ENCODE peak calls at places on chromosome 15, in four cellular contexts. One of them, this sample, is unnamed.

GRCh38 chr15:57595011-57595866 is 3.5 kb downstream of the MYZAP start:
- DNase-seq in IMR-90: no peak
- DNase-seq in naive thymus-derived CD4-positive, alpha-beta T cell: no peak
- DNase-seq in uterus: no peak
- DNase-seq in this sample: no peak

GRCh38 chr15:64586974-64587373 is 126.6 kb downstream of the ZNF609 start:
- DNase-seq in naive thymus-derived CD4-positive, alpha-beta T cell: no peak
- DNase-seq in IMR-90: no peak
- DNase-seq in uterus: no peak
- DNase-seq in this sample: no peak

GRCh38 chr15:25693321-25694237 is 169.5 kb downstream of the ATP10A start:
- DNase-seq in IMR-90: peak; percentile 24
- DNase-seq in uterus: no peak
- DNase-seq in naive thymus-derived CD4-positive, alpha-beta T cell: no peak
- DNase-seq in this sample: peak; percentile 43

GRCh38 chr15:40633178-40633577 is 39.1 kb downstream of the KNL1 start:
- DNase-seq in naive thymus-derived CD4-positive, alpha-beta T cell: no peak
- DNase-seq in IMR-90: peak; percentile 64
- DNase-seq in uterus: no peak
- DNase-seq in this sample: peak; percentile 61

GRCh38 chr15:84949043-84949442 is 32.6 kb upstream of the PDE8A start:
- DNase-seq in uterus: no peak
- DNase-seq in naive thymus-derived CD4-positive, alpha-beta T cell: no peak
- DNase-seq in IMR-90: peak; percentile 71
- DNase-seq in this sample: no peak

GRCh38 chr15:58932791-58933310 is 628 bp downstream of the SLTM start:
- DNase-seq in uterus: no peak
- DNase-seq in IMR-90: no peak
- DNase-seq in naive thymus-derived CD4-positive, alpha-beta T cell: no peak
- DNase-seq in this sample: no peak

GRCh38 chr15:55357774-55358173 is 38.8 kb downstream of the PIGB start:
- DNase-seq in IMR-90: peak; percentile 82
- DNase-seq in naive thymus-derived CD4-positive, alpha-beta T cell: no peak
- DNase-seq in uterus: no peak
- DNase-seq in this sample: no peak

GRCh38 chr15:99437315-99438221 is 128.2 kb upstream of the MEF2A start:
- DNase-seq in naive thymus-derived CD4-positive, alpha-beta T cell: no peak
- DNase-seq in uterus: no peak
- DNase-seq in IMR-90: no peak
- DNase-seq in this sample: no peak

GRCh38 chr15:89328398-89329254 is 6.0 kb downstream of the POLG start:
- DNase-seq in naive thymus-derived CD4-positive, alpha-beta T cell: no peak
- DNase-seq in uterus: no peak
- DNase-seq in IMR-90: no peak
- DNase-seq in this sample: no peak

GRCh38 chr15:70504305-70504951 is 258.9 kb downstream of the UACA start:
- DNase-seq in naive thymus-derived CD4-positive, alpha-beta T cell: no peak
- DNase-seq in uterus: peak; percentile 41
- DNase-seq in IMR-90: peak; percentile 55
- DNase-seq in this sample: peak; percentile 63

GRCh38 chr15:78676424-78677110 is 35.6 kb upstream of the CHRNB4 start:
- DNase-seq in uterus: no peak
- DNase-seq in naive thymus-derived CD4-positive, alpha-beta T cell: no peak
- DNase-seq in IMR-90: no peak
- DNase-seq in this sample: no peak

GRCh38 chr15:64536244-64536836 is 76.0 kb downstream of the ZNF609 start:
- DNase-seq in naive thymus-derived CD4-positive, alpha-beta T cell: no peak
- DNase-seq in uterus: no peak
- DNase-seq in IMR-90: peak; percentile 92
- DNase-seq in this sample: peak; percentile 72

GRCh38 chr15:33048255-33048654 is 146.3 kb downstream of the FMN1 start:
- DNase-seq in IMR-90: no peak
- DNase-seq in naive thymus-derived CD4-positive, alpha-beta T cell: no peak
- DNase-seq in uterus: no peak
- DNase-seq in this sample: no peak

GRCh38 chr15:87827126-87827525 is 429.4 kb downstream of the NTRK3 start:
- DNase-seq in IMR-90: peak; percentile 63
- DNase-seq in naive thymus-derived CD4-positive, alpha-beta T cell: no peak
- DNase-seq in uterus: no peak
- DNase-seq in this sample: no peak

GRCh38 chr15:40925863-40926658 is 3.1 kb upstream of the DLL4 start:
- DNase-seq in naive thymus-derived CD4-positive, alpha-beta T cell: no peak
- DNase-seq in IMR-90: no peak
- DNase-seq in uterus: no peak
- DNase-seq in this sample: no peak

GRCh38 chr15:66650433-66650832 is 51.6 kb upstream of the SMAD6 start:
- DNase-seq in naive thymus-derived CD4-positive, alpha-beta T cell: no peak
- DNase-seq in IMR-90: no peak
- DNase-seq in uterus: peak; percentile 33
- DNase-seq in this sample: no peak

GRCh38 chr15:91302588-91303439 is 202.8 kb downstream of the SV2B start:
- DNase-seq in uterus: peak; percentile 34
- DNase-seq in IMR-90: peak; percentile 63
- DNase-seq in naive thymus-derived CD4-positive, alpha-beta T cell: peak; percentile 32
- DNase-seq in this sample: no peak
- H3K27me3 ChIP-seq in uterus: no peaks in the 10 kb centered on the region
- H3K27me3 ChIP-seq in IMR-90: peaks cover 25% of the 10 kb centered on the region
- H3K27me3 ChIP-seq in naive thymus-derived CD4-positive, alpha-beta T cell: no peaks in the 10 kb centered on the region
- H3K27me3 ChIP-seq in this sample: peaks cover 26% of the 10 kb centered on the region

DNA sequence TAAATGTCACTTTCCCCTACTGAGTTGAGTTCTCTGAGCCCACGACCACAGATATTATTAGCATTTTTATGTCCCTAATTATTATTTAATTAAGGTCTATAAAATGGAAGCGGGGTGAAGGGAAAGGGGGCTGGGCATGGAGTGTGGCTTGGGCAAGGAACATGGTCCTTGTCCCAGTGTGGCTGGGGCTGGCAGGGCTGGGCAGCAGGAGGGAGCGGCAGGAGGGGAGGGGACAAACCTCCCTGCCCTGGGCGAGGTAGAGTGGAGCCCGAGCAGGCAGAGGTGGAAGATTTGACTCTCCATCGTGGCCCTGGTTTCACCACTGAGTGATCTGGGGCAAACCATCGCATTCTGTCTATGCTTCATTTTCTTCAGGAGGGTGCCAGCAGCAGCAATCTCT is 402.9 kb upstream of the C2CD4B start:
- DNase-seq in naive thymus-derived CD4-positive, alpha-beta T cell: no peak
- DNase-seq in IMR-90: no peak
- DNase-seq in uterus: no peak
- DNase-seq in this sample: no peak
- H3K4me1 ChIP-seq in naive thymus-derived CD4-positive, alpha-beta T cell: no peaks in the 10 kb centered on the region
- H3K4me1 ChIP-seq in IMR-90: peaks cover 14% of the 10 kb centered on the region
- H3K4me1 ChIP-seq in uterus: no peaks in the 10 kb centered on the region
- H3K4me1 ChIP-seq in this sample: peaks cover 22% of the 10 kb centered on the region

GRCh38 chr15:51303462-51303861 is 34.9 kb downstream of the CYP19A1 start:
- DNase-seq in IMR-90: no peak
- DNase-seq in uterus: no peak
- DNase-seq in naive thymus-derived CD4-positive, alpha-beta T cell: no peak
- DNase-seq in this sample: no peak
- H3K27me3 ChIP-seq in IMR-90: peaks cover 43% of the 10 kb centered on the region
- H3K27me3 ChIP-seq in uterus: no peaks in the 10 kb centered on the region
- H3K27me3 ChIP-seq in naive thymus-derived CD4-positive, alpha-beta T cell: no peaks in the 10 kb centered on the region
- H3K27me3 ChIP-seq in this sample: no peaks in the 10 kb centered on the region

DNA sequence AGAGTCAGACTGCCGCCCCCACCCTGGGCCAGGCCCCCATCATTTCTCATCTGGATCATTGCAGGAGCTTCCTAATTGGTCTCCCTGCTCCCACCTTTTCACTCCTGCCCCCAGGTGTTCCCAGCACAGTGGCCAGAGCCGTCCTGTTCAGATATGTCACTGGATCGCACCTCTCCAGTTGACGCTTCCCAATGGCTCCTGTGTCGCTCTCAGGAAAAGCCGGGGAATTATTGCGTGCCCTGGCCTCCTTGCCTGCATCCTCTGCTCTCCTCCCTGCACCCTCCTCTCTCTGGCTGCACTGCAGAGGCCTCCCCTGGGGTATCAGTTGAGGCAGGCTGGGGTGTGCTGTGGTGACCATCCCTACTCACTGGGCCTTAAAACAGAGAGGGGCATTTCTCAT is 25.5 kb upstream of the CYP11A1 start:
- DNase-seq in IMR-90: no peak
- DNase-seq in uterus: no peak
- DNase-seq in naive thymus-derived CD4-positive, alpha-beta T cell: no peak
- DNase-seq in this sample: no peak
- H3K4me1 ChIP-seq in IMR-90: peaks cover 33% of the 10 kb centered on the region
- H3K4me1 ChIP-seq in uterus: no peaks in the 10 kb centered on the region
- H3K4me1 ChIP-seq in naive thymus-derived CD4-positive, alpha-beta T cell: no peaks in the 10 kb centered on the region
- H3K4me1 ChIP-seq in this sample: peaks cover 26% of the 10 kb centered on the region

DNA sequence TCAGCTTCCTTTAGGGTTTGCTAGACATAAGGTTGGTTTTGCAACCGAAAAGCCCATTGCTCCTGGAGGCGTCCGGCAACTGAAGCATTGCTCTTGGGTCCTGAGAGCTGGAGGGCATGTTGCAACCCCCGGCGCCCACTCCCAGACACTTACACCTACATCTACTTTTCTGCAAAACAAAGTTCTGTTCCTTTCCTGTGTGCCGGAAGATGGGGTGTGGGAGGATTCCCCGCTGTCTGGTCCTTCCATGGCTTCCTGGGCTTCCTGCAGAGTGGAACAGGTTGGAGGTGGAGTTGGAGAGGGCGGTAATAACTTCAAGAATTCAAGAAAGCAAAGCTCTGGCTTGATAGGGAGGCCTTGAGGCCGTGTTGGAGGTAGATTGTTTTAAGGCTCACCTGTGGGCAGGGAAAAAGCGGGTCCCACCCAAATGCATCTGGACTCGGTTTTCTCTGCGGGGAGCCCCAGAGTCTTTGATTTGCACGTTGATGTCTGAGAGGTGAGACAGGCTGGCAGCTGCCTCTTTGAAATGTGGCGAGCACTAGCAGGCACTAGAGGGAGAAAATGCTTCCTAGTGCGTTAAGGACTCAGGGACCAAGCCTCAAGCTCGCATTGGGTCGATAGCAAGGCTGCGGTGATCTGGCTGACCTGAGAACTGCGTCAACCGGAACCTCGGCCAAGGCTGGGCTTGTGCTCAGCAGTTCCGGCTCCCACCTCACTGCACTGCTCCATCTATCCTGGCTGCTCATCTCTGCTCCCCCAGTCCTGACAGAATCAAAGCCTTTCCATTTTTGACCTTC is 39.5 kb downstream of the NR2F2 start:
- DNase-seq in IMR-90: no peak
- DNase-seq in naive thymus-derived CD4-positive, alpha-beta T cell: no peak
- DNase-seq in uterus: no peak
- DNase-seq in this sample: no peak
- H3K27me3 ChIP-seq in IMR-90: peaks cover 6% of the 10 kb centered on the region
- H3K27me3 ChIP-seq in naive thymus-derived CD4-positive, alpha-beta T cell: no peaks in the 10 kb centered on the region
- H3K27me3 ChIP-seq in uterus: no peaks in the 10 kb centered on the region
- H3K27me3 ChIP-seq in this sample: no peaks in the 10 kb centered on the region

This sample was measured in SJSA1.